ENCODE peak calls at places on chromosomes 13 and 19, in four cellular contexts. H, N, W and Z are unnamed samples.

GRCh38 chr19:3026768-3027167 is 2.3 kb downstream of the TLE2 start:
- DNase-seq in H (no peak), N (no peak), W (no peak), Z (no peak)

GRCh38 chr13:43348397-43348796 is 325.0 kb downstream of the DNAJC15 start:
- DNase-seq in H (no peak), N (no peak), W (no peak), Z (peak; percentile 12)

GRCh38 chr13:105616313-105617075 is 919.0 kb downstream of the EFNB2 start:
- DNase-seq in H (no peak), N (no peak), W (no peak), Z (no peak)

GRCh38 chr19:47068246-47068645 is 19.8 kb upstream of the TMEM160 start:
- DNase-seq in H (no peak), N (no peak), W (no peak), Z (no peak)

GRCh38 chr19:29516821-29517395 is 8.9 kb upstream of the VSTM2B start:
- DNase-seq in H (no peak), N (no peak), W (no peak), Z (no peak)

GRCh38 chr13:101416181-101417042 is at the start of gene NALCN:
- DNase-seq in H (no peak), N (no peak), W (no peak), Z (no peak)

GRCh38 chr19:14112809-14113385 is 4.7 kb downstream of the PRKACA start:
- DNase-seq in H (no peak), N (no peak), W (no peak), Z (no peak)

GRCh38 chr19:33459220-33459619 is 62.4 kb downstream of the PEPD start:
- DNase-seq in H (no peak), N (no peak), W (no peak), Z (no peak)

GRCh38 chr13:45670481-45670880 is 31.6 kb upstream of the CBY2 start:
- DNase-seq in H (no peak), N (no peak), W (no peak), Z (no peak)

GRCh38 chr13:107322228-107322627 is 754.3 kb upstream of the ARGLU1 start:
- DNase-seq in H (no peak), N (no peak), W (no peak), Z (no peak)

GRCh38 chr19:13154241-13154778 is 4.1 kb downstream of the IER2 start:
- DNase-seq in H (peak; percentile 77), N (no peak), W (peak; percentile 94), Z (peak; percentile 86)

DNA sequence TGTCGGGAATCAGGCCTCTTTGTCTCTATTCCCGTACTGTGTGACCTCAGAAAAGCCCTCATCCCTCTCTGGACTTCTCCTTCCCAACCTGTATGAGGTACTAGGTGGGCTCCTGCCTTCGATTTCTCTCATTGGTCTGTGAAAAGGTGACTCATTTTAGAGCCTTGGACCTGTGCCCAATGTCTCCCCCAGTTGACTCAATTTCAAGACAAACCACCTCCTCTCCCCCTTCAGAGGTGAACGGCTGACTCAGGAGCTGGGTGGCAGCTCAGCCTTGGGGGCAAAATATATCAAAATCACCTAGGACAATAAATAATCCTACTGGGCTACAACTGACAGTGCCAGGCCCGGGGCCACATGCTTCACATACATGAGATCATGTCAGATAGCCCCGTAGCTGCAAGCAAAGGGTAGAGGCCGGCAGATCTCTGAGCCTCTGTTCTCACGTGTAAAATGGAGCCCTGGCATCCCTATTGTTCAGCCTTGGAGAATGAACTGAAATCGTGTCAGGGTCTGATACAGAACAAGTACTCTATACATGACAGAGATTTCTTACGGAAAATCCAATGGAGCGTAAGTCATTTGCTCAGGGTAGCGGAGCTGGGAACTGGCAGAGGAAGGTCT is 543 bp downstream of the COQ8B start:
- DNase-seq in H (peak; percentile 68), N (peak; percentile 72), W (peak; percentile 61), Z (peak; percentile 90)
- TF ChIP-seq CTCF in H (no peak), N (no peak), W (no peak), Z (no peak)

DNA sequence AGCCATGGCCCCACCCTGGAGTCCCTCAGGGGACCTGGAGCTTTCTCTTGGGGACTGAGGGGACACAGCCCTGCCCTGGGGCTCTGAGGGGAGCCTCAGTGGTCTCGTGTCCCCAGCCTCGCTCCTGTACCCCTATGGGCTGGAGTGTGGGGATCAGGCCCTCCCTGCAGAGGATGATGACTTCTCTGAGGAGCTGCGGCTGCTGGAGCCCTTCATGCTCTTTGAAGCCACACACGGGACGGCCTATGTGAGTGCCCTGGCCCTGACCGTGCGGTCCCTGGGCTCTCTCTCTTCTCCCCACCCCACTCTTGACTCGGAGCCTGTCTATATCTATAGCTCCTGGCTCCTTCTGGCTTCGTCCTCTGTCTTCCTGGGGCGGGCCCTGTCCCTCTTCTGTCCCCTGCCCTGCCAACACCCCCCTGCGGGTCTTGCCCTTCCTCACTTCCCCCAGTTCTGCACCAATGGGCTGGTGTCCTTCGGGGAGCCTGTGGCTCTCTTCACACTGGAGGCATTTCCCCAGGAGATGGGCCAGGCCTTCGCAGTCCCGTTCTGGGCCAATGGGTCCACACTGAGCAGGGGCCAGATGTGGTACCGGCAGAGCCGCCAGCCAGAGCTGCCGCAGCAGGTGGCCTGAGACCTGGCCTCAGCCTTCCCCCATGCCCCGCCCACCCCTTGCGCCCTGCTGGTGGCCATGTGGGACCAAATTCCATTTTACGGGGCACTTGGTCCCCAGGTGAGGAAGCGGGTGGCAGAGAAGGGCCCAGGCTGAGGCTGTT is 33.1 kb downstream of the HPN start:
- DNase-seq in H (no peak), N (no peak), W (no peak), Z (no peak)
- TF ChIP-seq CTCF in H (no peak), N (no peak), W (no peak), Z (no peak)

GRCh38 chr13:109998808-109999528 is 212.6 kb upstream of the IRS2 start:
- DNase-seq in H (no peak), N (no peak), W (no peak), Z (peak; percentile 97)

GRCh38 chr13:109998030-109998429 is 211.6 kb upstream of the IRS2 start:
- DNase-seq in H (no peak), N (no peak), W (no peak), Z (no peak)

GRCh38 chr13:109995578-109995977 is 209.2 kb upstream of the IRS2 start:
- DNase-seq in H (no peak), N (no peak), W (no peak), Z (no peak)

GRCh38 chr13:109999659-110000533 is 213.5 kb upstream of the IRS2 start:
- DNase-seq in H (no peak), N (no peak), W (no peak), Z (no peak)

GRCh38 chr13:109996404-109996960 is 210.1 kb upstream of the IRS2 start:
- DNase-seq in H (no peak), N (no peak), W (no peak), Z (no peak)
- TF ChIP-seq CTCF in H (no peak), N (no peak), W (no peak), Z (no peak)

GRCh38 chr19:35938282-35939224 is 2.4 kb downstream of the LRFN3 start:
- DNase-seq in H (no peak), N (no peak), W (no peak), Z (no peak)
- TF ChIP-seq CTCF in H (no peak), N (no peak), W (no peak), Z (peak; percentile 42)

GRCh38 chr13:30111810-30112209 is 195.5 kb downstream of the KATNAL1 start:
- DNase-seq in H (no peak), N (no peak), W (no peak), Z (no peak)
- TF ChIP-seq CTCF in H (peak; percentile 50), N (no peak), W (no peak), Z (peak; percentile 72)

GRCh38 chr13:44465318-44465717 is 91.7 kb downstream of the SERP2 start:
- DNase-seq in H (no peak), N (no peak), W (no peak), Z (no peak)
- TF ChIP-seq CTCF in H (no peak), N (no peak), W (no peak), Z (no peak)

DNA sequence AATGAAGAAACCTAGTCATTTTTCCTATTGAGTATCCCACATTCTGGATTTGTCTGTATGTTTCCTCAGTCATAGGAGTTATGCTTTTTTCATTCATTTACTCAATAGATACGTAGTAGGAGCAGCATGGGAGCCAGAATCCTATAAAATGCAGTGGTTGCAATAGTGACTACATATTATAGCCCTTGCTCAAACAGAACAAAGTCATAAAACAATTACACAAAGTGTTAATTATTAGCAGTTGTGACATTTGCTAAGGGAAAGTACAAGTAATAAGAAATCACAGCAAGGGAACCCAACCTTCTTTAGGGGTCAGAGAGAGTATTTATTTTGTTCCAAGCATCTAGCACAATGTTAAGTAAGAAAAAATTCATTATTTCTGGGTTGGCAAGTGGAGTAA is 27.7 kb upstream of the POU4F1 start:
- DNase-seq in H (no peak), N (no peak), W (no peak), Z (no peak)
- TF ChIP-seq CTCF in H (no peak), N (no peak), W (no peak), Z (no peak)

GRCh38 chr19:10915511-10916091 is 12.8 kb downstream of the YIPF2 start:
- DNase-seq in H (no peak), N (no peak), W (no peak), Z (peak; percentile 84)
- TF ChIP-seq CTCF in H (no peak), N (no peak), W (no peak), Z (peak; percentile 50)